ENCODE peak calls at places on chromosomes 2 and 18, in five cellular contexts. N is K562, O is HepG2, Z is HCT116, A is GM12878. E is an unnamed sample.
A peak's percentile ranks its signal among the peaks of the same experiment; 100 is the strongest.

GRCh38 chr2:15653806-15654726 is 62.4 kb downstream of the DDX1 start:
- DNase-seq in Z (no peak), N (no peak), A (no peak), O (no peak), E (no peak)

GRCh38 chr2:138490673-138491494 is 10.7 kb upstream of the SPOPL start:
- DNase-seq in Z (no peak), A (no peak), O (peak; percentile 90), N (no peak), E (no peak)

GRCh38 chr2:108320326-108320932 is 31.7 kb downstream of the SULT1C2 start:
- DNase-seq in Z (no peak), N (no peak), O (no peak), A (no peak), E (no peak)

GRCh38 chr2:4529738-4530137 is 826.4 kb downstream of the DCDC2C start:
- DNase-seq in O (no peak), A (no peak), N (no peak), Z (no peak), E (no peak)

GRCh38 chr2:214547931-214548330 is 137.1 kb downstream of the VWC2L start:
- DNase-seq in A (no peak), Z (no peak), N (no peak), O (no peak), E (no peak)

GRCh38 chr2:29042581-29043075 is 31.7 kb downstream of the PCARE start:
- DNase-seq in Z (no peak), A (no peak), O (no peak), N (peak; percentile 43), E (no peak)

GRCh38 chr2:62151306-62151638 is 44.6 kb upstream of the B3GNT2 start:
- DNase-seq in A (no peak), Z (no peak), O (no peak), N (no peak), E (no peak)

GRCh38 chr2:112584134-112584890 is at the start of gene CHCHD5:
- DNase-seq in Z (peak; percentile 92), N (peak; percentile 97), O (peak; percentile 98), A (peak; percentile 81), E (peak; percentile 85)

GRCh38 chr2:199987586-199987985 is 32.2 kb downstream of the MAIP1 start:
- DNase-seq in Z (no peak), N (peak; percentile 64), A (no peak), O (no peak), E (no peak)

GRCh38 chr2:143258126-143258892 is 129.1 kb downstream of the ARHGAP15 start:
- DNase-seq in A (no peak), O (no peak), N (peak; percentile 35), Z (no peak), E (no peak)

GRCh38 chr2:39124770-39125075 is 3.9 kb upstream of the SOS1 start:
- DNase-seq in Z (no peak), O (no peak), A (no peak), N (peak; percentile 62), E (no peak)

GRCh38 chr2:240932724-240933047 is 26.6 kb downstream of the CROCC2 start:
- DNase-seq in Z (no peak), O (no peak), A (no peak), N (no peak), E (no peak)

GRCh38 chr2:227374158-227374557 is 4.9 kb downstream of the TM4SF20 start:
- DNase-seq in A (no peak), Z (no peak), N (no peak), O (no peak), E (no peak)

GRCh38 chr2:226794751-226795171 is 4.9 kb downstream of the IRS1 start:
- DNase-seq in N (no peak), O (no peak), A (no peak), Z (no peak), E (no peak)

GRCh38 chr2:67548317-67549095 is 151.4 kb downstream of the ETAA1 start:
- DNase-seq in N (no peak), Z (no peak), O (no peak), A (no peak), E (no peak)

GRCh38 chr2:219186754-219187456 is 8.8 kb downstream of the RETREG2 start:
- DNase-seq in Z (no peak), A (no peak), N (no peak), O (no peak), E (no peak)

GRCh38 chr2:88122141-88122884 is 5.5 kb downstream of the FABP1 start:
- DNase-seq in O (no peak), A (no peak), Z (no peak), N (no peak), E (no peak)

GRCh38 chr2:190214434-190215194 is 105.0 kb downstream of the HIBCH start:
- DNase-seq in Z (no peak), N (no peak), A (no peak), O (no peak), E (no peak)

GRCh38 chr2:226618875-226619605 is 180.6 kb downstream of the IRS1 start:
- DNase-seq in A (no peak), Z (peak; percentile 27), N (no peak), O (peak; percentile 98), E (no peak)

GRCh38 chr2:137910641-137911040 is 53.6 kb upstream of the HNMT start:
- DNase-seq in N (peak; percentile 21), Z (peak; percentile 8), A (no peak), O (peak; percentile 55), E (no peak)

GRCh38 chr2:222451270-222451674 is 26.9 kb downstream of the SGPP2 start:
- DNase-seq in A (peak; percentile 77), N (no peak), O (no peak), Z (no peak), E (no peak)

GRCh38 chr2:170145675-170146432 is 32.1 kb upstream of the MYO3B start:
- DNase-seq in Z (no peak), O (no peak), N (no peak), A (no peak), E (no peak)

GRCh38 chr18:64747803-64748202 is 598.9 kb upstream of the LINC00305 start:
- DNase-seq in A (no peak), O (no peak), Z (no peak), N (no peak), E (no peak)

GRCh38 chr2:211724933-211725332 is 813.7 kb downstream of the ERBB4 start:
- DNase-seq in Z (no peak), N (no peak), O (no peak), A (no peak), E (no peak)

GRCh38 chr2:85644909-85645308 is 23.1 kb downstream of the SFTPB start:
- DNase-seq in N (no peak), A (no peak), Z (no peak), O (no peak), E (no peak)

GRCh38 chr2:46337208-46337994 is 40.2 kb downstream of the EPAS1 start:
- DNase-seq in N (no peak), O (no peak), A (no peak), Z (no peak), E (no peak)

GRCh38 chr2:196399736-196400691 is 228.6 kb upstream of the STK17B start:
- DNase-seq in Z (peak; percentile 40), O (no peak), A (no peak), N (peak; percentile 67), E (no peak)

GRCh38 chr2:42385225-42385624 is 24.2 kb upstream of the COX7A2L start:
- DNase-seq in Z (no peak), N (peak; percentile 47), O (peak; percentile 58), A (no peak), E (no peak)

GRCh38 chr2:54897420-54898310 is 152.6 kb downstream of the RTN4 start:
- DNase-seq in Z (no peak), A (no peak), O (no peak), N (no peak), E (no peak)

GRCh38 chr18:35352283-35352682 is 8.1 kb upstream of the ZNF24 start:
- DNase-seq in N (no peak), Z (no peak), O (no peak), A (no peak), E (no peak)

GRCh38 chr2:31300309-31300708 is 66.4 kb downstream of the EHD3 start:
- DNase-seq in N (no peak), O (no peak), Z (no peak), A (no peak), E (no peak)

GRCh38 chr2:173831312-173832229 is 133.6 kb downstream of the SP3 start:
- DNase-seq in O (no peak), Z (no peak), N (no peak), A (no peak), E (no peak)

GRCh38 chr2:72149556-72150156 is 2.0 kb upstream of the CYP26B1 start:
- DNase-seq in N (no peak), O (no peak), A (no peak), Z (no peak), E (no peak)
- TF ChIP-seq SRF in N (no peak), O (no peak), A (no peak), Z (no peak), E (no peak)

GRCh38 chr2:119463990-119464389 is 32.3 kb downstream of the TMEM37 start:
- DNase-seq in O (no peak), Z (no peak), A (no peak), N (no peak), E (no peak)

GRCh38 chr2:119464977-119465376 is 33.3 kb downstream of the TMEM37 start:
- DNase-seq in N (peak; percentile 13), A (no peak), Z (no peak), O (no peak), E (no peak)

GRCh38 chr2:119461811-119462210 is 30.2 kb downstream of the TMEM37 start:
- DNase-seq in N (no peak), A (no peak), O (no peak), Z (no peak), E (no peak)

GRCh38 chr2:119462574-119462973 is 30.9 kb downstream of the TMEM37 start:
- DNase-seq in A (no peak), N (no peak), O (no peak), Z (no peak), E (no peak)

GRCh38 chr2:119463136-119463535 is 31.5 kb downstream of the TMEM37 start:
- DNase-seq in N (no peak), Z (no peak), A (no peak), O (no peak), E (no peak)
- TF ChIP-seq SRF in N (no peak), Z (no peak), A (no peak), O (no peak), E (no peak)

GRCh38 chr18:45106331-45106774 is 425.7 kb downstream of the SETBP1 start:
- DNase-seq in N (no peak), A (peak; percentile 87), Z (no peak), O (no peak), E (no peak)
- TF ChIP-seq SRF in N (no peak), A (no peak), Z (no peak), O (no peak), E (no peak)

GRCh38 chr18:53457068-53457467 is 767.4 kb downstream of the MBD2 start:
- DNase-seq in N (no peak), A (no peak), O (no peak), Z (no peak), E (no peak)

GRCh38 chr18:53458266-53458665 is 766.2 kb downstream of the MBD2 start:
- DNase-seq in Z (no peak), A (no peak), O (no peak), N (no peak), E (no peak)

DNA sequence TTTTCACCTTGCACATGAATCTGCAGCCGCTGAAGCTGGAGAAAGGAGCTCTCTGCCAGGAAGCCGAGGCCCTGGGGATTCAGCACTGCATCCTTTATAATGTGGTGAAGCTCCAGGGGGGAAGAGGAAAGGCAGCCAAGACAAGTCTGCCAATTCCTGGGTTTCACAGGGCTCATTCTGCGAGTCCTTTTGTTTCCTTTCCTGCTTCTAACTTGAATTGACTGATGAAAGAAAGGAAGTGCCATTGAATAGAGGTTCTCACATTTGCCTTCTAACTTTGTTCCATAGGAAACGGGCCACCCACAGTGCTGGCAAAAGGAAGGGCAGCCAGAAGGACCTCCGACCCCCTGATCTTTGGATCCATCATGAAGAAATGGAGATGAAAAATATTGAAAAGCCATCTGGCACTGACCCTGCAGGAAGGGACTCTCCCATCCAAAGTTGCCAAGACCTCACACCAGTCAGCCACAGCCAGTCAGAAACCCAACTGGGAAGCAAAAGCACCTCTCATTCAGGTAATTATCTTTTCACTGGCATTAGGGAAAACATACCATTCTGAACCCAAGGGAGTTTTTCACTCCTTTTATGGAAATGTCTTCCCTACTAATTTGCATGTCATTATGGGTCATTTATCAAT is 765.4 kb downstream of the MBD2 start:
- DNase-seq in O (no peak), A (no peak), Z (no peak), N (no peak), E (peak; percentile 19)
- TF ChIP-seq SRF in O (no peak), A (no peak), Z (no peak), N (no peak), E (peak; percentile 27)